ENCODE peak calls at places on chromosomes 7 and 10, in six cellular contexts. R is kidney tubule cell, X is NCI-H2029, D is non-pigmented ciliary epithelial cell, I is uterus, Y is H9. S is an unnamed sample.

GRCh38 chr7:159218216-159219006 is 73.7 kb upstream of the VIPR2 start:
- DNase-seq in R (peak; percentile 45), X (no peak), D (no peak), I (no peak), Y (no peak), S (peak; percentile 24)

GRCh38 chr10:4947635-4948596 is 15.3 kb upstream of the AKR1C1 start:
- DNase-seq in R (peak; percentile 95), X (no peak), D (peak; percentile 74), I (peak; percentile 53), Y (no peak), S (peak; percentile 96)

GRCh38 chr10:94546058-94546595 is 539 bp downstream of the HELLS start:
- DNase-seq in R (peak; percentile 33), X (peak; percentile 4), D (no peak), I (no peak), Y (no peak), S (peak; percentile 14)

GRCh38 chr10:44279376-44279775 is 105.5 kb downstream of the CXCL12 start:
- DNase-seq in R (no peak), X (no peak), D (no peak), I (no peak), Y (no peak), S (no peak)

GRCh38 chr10:15188629-15189028 is 20.1 kb upstream of the NMT2 start:
- DNase-seq in R (no peak), X (no peak), D (no peak), I (no peak), Y (no peak), S (no peak)

GRCh38 chr7:132654150-132654549 is 77.9 kb upstream of the PLXNA4 start:
- DNase-seq in R (peak; percentile 6), X (no peak), D (no peak), I (no peak), Y (peak; percentile 44), S (no peak)

GRCh38 chr10:71257292-71257997 is 45.1 kb downstream of the UNC5B start:
- DNase-seq in R (no peak), X (no peak), D (no peak), I (no peak), Y (no peak), S (no peak)

GRCh38 chr7:3207387-3207786 is 93.7 kb upstream of the SDK1 start:
- DNase-seq in R (no peak), X (no peak), D (no peak), I (no peak), Y (no peak), S (no peak)

GRCh38 chr10:132179551-132180392 is 7.0 kb upstream of the DPYSL4 start:
- DNase-seq in R (no peak), X (no peak), D (no peak), I (no peak), Y (no peak), S (no peak)

GRCh38 chr10:23344251-23344841 is at the start of gene C10orf67:
- DNase-seq in R (peak; percentile 57), X (no peak), D (no peak), I (peak; percentile 18), Y (peak; percentile 62), S (peak; percentile 43)

GRCh38 chr7:85734823-85735222 is 548.0 kb upstream of the SEMA3D start:
- DNase-seq in R (no peak), X (no peak), D (no peak), I (no peak), Y (no peak), S (no peak)

GRCh38 chr7:31083205-31083801 is 31.2 kb downstream of the ADCYAP1R1 start:
- DNase-seq in R (no peak), X (no peak), D (no peak), I (peak; percentile 35), Y (no peak), S (no peak)

GRCh38 chr10:122692744-122693143 is 6.9 kb downstream of the C10orf120 start:
- DNase-seq in R (no peak), X (no peak), D (no peak), I (no peak), Y (no peak), S (no peak)

GRCh38 chr10:79379512-79380124 is 32.3 kb downstream of the PPIF start:
- DNase-seq in R (no peak), X (no peak), D (no peak), I (peak; percentile 67), Y (peak; percentile 22), S (no peak)

GRCh38 chr10:63105811-63106755 is 27.0 kb upstream of the NRBF2 start:
- DNase-seq in R (peak; percentile 70), X (no peak), D (no peak), I (peak; percentile 57), Y (no peak), S (peak; percentile 91)

GRCh38 chr10:6014241-6014761 is 37.0 kb upstream of the IL15RA start:
- DNase-seq in R (peak; percentile 51), X (peak; percentile 1), D (no peak), I (peak; percentile 59), Y (peak; percentile 49), S (peak; percentile 47)

GRCh38 chr7:7183833-7184463 is 1.6 kb downstream of the C1GALT1 start:
- DNase-seq in R (peak; percentile 30), X (no peak), D (no peak), I (no peak), Y (no peak), S (peak; percentile 32)

GRCh38 chr10:100697070-100697469 is 48.3 kb upstream of the PAX2 start:
- DNase-seq in R (peak; percentile 96), X (no peak), D (peak; percentile 31), I (no peak), Y (no peak), S (peak; percentile 59)

GRCh38 chr10:74121368-74121767 is 29.3 kb downstream of the AP3M1 start:
- DNase-seq in R (no peak), X (no peak), D (no peak), I (no peak), Y (no peak), S (no peak)

GRCh38 chr7:12851841-12852240 is 164.4 kb downstream of the ARL4A start:
- DNase-seq in R (no peak), X (no peak), D (no peak), I (no peak), Y (no peak), S (no peak)

GRCh38 chr7:97499204-97499603 is 232.7 kb upstream of the TAC1 start:
- DNase-seq in R (peak; percentile 41), X (no peak), D (no peak), I (no peak), Y (peak; percentile 48), S (peak; percentile 60)

GRCh38 chr7:24732646-24733413 is 24.4 kb downstream of the GSDME start:
- DNase-seq in R (peak; percentile 91), X (no peak), D (no peak), I (no peak), Y (no peak), S (peak; percentile 86)

GRCh38 chr10:22229756-22230330 is 12.0 kb upstream of the EBLN1 start:
- DNase-seq in R (peak; percentile 8), X (no peak), D (no peak), I (no peak), Y (no peak), S (no peak)

GRCh38 chr7:133484135-133484534 is 231.3 kb downstream of the EXOC4 start:
- DNase-seq in R (peak; percentile 3), X (no peak), D (no peak), I (no peak), Y (no peak), S (peak; percentile 71)

GRCh38 chr7:6234384-6234783 is 38.0 kb downstream of the CYTH3 start:
- DNase-seq in R (no peak), X (no peak), D (no peak), I (no peak), Y (no peak), S (no peak)

GRCh38 chr10:84335516-84335915 is 7.1 kb downstream of the CCSER2 start:
- DNase-seq in R (no peak), X (no peak), D (no peak), I (no peak), Y (no peak), S (no peak)

S was measured in epithelial cell of esophagus.